ENCODE peak calls at places on chromosome 6, in seven cellular contexts. One of them, this sample, is unnamed.

GRCh38 chr6:131635384-131636340 is 1.4 kb upstream of the ENPP3 start:
- DNase-seq in uterus: no peak
- DNase-seq in dorsolateral prefrontal cortex: no peak
- DNase-seq in fibroblast of pulmonary artery: no peak
- DNase-seq in GM23338: no peak
- DNase-seq in choroid plexus epithelial cell: no peak
- DNase-seq in fibroblast of villous mesenchyme: no peak
- DNase-seq in this sample: no peak

GRCh38 chr6:25962368-25963127 is at the start of gene TRIM38:
- DNase-seq in uterus: peak; percentile 92
- DNase-seq in dorsolateral prefrontal cortex: no peak
- DNase-seq in fibroblast of pulmonary artery: peak; percentile 93
- DNase-seq in GM23338: peak; percentile 53
- DNase-seq in choroid plexus epithelial cell: peak; percentile 94
- DNase-seq in fibroblast of villous mesenchyme: peak; percentile 97
- DNase-seq in this sample: peak; percentile 93

GRCh38 chr6:52994789-52995078 is 350 bp downstream of the GSTA4 start:
- DNase-seq in uterus: peak; percentile 38
- DNase-seq in dorsolateral prefrontal cortex: peak; percentile 56
- DNase-seq in fibroblast of pulmonary artery: peak; percentile 13
- DNase-seq in GM23338: peak; percentile 57
- DNase-seq in choroid plexus epithelial cell: no peak
- DNase-seq in fibroblast of villous mesenchyme: no peak
- DNase-seq in this sample: no peak

GRCh38 chr6:2158596-2159271 is 86.7 kb downstream of the GMDS start:
- DNase-seq in uterus: no peak
- DNase-seq in dorsolateral prefrontal cortex: no peak
- DNase-seq in fibroblast of pulmonary artery: peak; percentile 48
- DNase-seq in GM23338: peak; percentile 96
- DNase-seq in choroid plexus epithelial cell: peak; percentile 13
- DNase-seq in fibroblast of villous mesenchyme: peak; percentile 25
- DNase-seq in this sample: peak; percentile 53

GRCh38 chr6:122494665-122495272 is 23.2 kb upstream of the SERINC1 start:
- DNase-seq in uterus: no peak
- DNase-seq in dorsolateral prefrontal cortex: no peak
- DNase-seq in fibroblast of pulmonary artery: no peak
- DNase-seq in GM23338: no peak
- DNase-seq in choroid plexus epithelial cell: no peak
- DNase-seq in fibroblast of villous mesenchyme: no peak
- DNase-seq in this sample: no peak

GRCh38 chr6:122692175-122692598 is 82.0 kb downstream of the PKIB start:
- DNase-seq in uterus: no peak
- DNase-seq in dorsolateral prefrontal cortex: no peak
- DNase-seq in fibroblast of pulmonary artery: peak; percentile 46
- DNase-seq in GM23338: peak; percentile 25
- DNase-seq in choroid plexus epithelial cell: peak; percentile 41
- DNase-seq in fibroblast of villous mesenchyme: peak; percentile 21
- DNase-seq in this sample: peak; percentile 62

GRCh38 chr6:81326856-81327561 is 425.5 kb downstream of the TENT5A start:
- DNase-seq in uterus: no peak
- DNase-seq in dorsolateral prefrontal cortex: no peak
- DNase-seq in fibroblast of pulmonary artery: no peak
- DNase-seq in GM23338: no peak
- DNase-seq in choroid plexus epithelial cell: no peak
- DNase-seq in fibroblast of villous mesenchyme: peak; percentile 5
- DNase-seq in this sample: peak; percentile 83

GRCh38 chr6:128487055-128487454 is 33.3 kb downstream of the PTPRK start:
- DNase-seq in uterus: no peak
- DNase-seq in dorsolateral prefrontal cortex: no peak
- DNase-seq in fibroblast of pulmonary artery: no peak
- DNase-seq in GM23338: peak; percentile 42
- DNase-seq in choroid plexus epithelial cell: peak; percentile 30
- DNase-seq in fibroblast of villous mesenchyme: no peak
- DNase-seq in this sample: no peak

GRCh38 chr6:147371325-147371724 is 137.2 kb upstream of the SAMD5 start:
- DNase-seq in uterus: no peak
- DNase-seq in dorsolateral prefrontal cortex: no peak
- DNase-seq in fibroblast of pulmonary artery: no peak
- DNase-seq in GM23338: no peak
- DNase-seq in choroid plexus epithelial cell: no peak
- DNase-seq in fibroblast of villous mesenchyme: no peak
- DNase-seq in this sample: no peak

GRCh38 chr6:124022641-124023040 is 219.0 kb downstream of the NKAIN2 start:
- DNase-seq in uterus: no peak
- DNase-seq in dorsolateral prefrontal cortex: no peak
- DNase-seq in fibroblast of pulmonary artery: no peak
- DNase-seq in GM23338: peak; percentile 7
- DNase-seq in choroid plexus epithelial cell: no peak
- DNase-seq in fibroblast of villous mesenchyme: no peak
- DNase-seq in this sample: no peak

GRCh38 chr6:115358616-115359015 is 702.1 kb downstream of the FRK start:
- DNase-seq in uterus: no peak
- DNase-seq in dorsolateral prefrontal cortex: no peak
- DNase-seq in fibroblast of pulmonary artery: no peak
- DNase-seq in GM23338: no peak
- DNase-seq in choroid plexus epithelial cell: no peak
- DNase-seq in fibroblast of villous mesenchyme: no peak
- DNase-seq in this sample: no peak

GRCh38 chr6:33199687-33200233 is 705 bp downstream of the RXRB start:
- DNase-seq in uterus: no peak
- DNase-seq in dorsolateral prefrontal cortex: no peak
- DNase-seq in fibroblast of pulmonary artery: peak; percentile 59
- DNase-seq in GM23338: peak; percentile 92
- DNase-seq in choroid plexus epithelial cell: peak; percentile 46
- DNase-seq in fibroblast of villous mesenchyme: peak; percentile 81
- DNase-seq in this sample: peak; percentile 55

GRCh38 chr6:158999154-158999668 is 791 bp downstream of the RSPH3 start:
- DNase-seq in uterus: no peak
- DNase-seq in dorsolateral prefrontal cortex: no peak
- DNase-seq in fibroblast of pulmonary artery: peak; percentile 14
- DNase-seq in GM23338: no peak
- DNase-seq in choroid plexus epithelial cell: peak; percentile 15
- DNase-seq in fibroblast of villous mesenchyme: peak; percentile 13
- DNase-seq in this sample: no peak

GRCh38 chr6:15628499-15629131 is 34.2 kb downstream of the DTNBP1 start:
- DNase-seq in uterus: no peak
- DNase-seq in dorsolateral prefrontal cortex: no peak
- DNase-seq in fibroblast of pulmonary artery: peak; percentile 68
- DNase-seq in GM23338: no peak
- DNase-seq in choroid plexus epithelial cell: peak; percentile 92
- DNase-seq in fibroblast of villous mesenchyme: peak; percentile 90
- DNase-seq in this sample: peak; percentile 88

GRCh38 chr6:116514103-116514502 is 2.7 kb downstream of the CALHM5 start:
- DNase-seq in uterus: no peak
- DNase-seq in dorsolateral prefrontal cortex: no peak
- DNase-seq in fibroblast of pulmonary artery: no peak
- DNase-seq in GM23338: no peak
- DNase-seq in choroid plexus epithelial cell: no peak
- DNase-seq in fibroblast of villous mesenchyme: no peak
- DNase-seq in this sample: no peak

GRCh38 chr6:116513224-116513875 is 1.9 kb downstream of the CALHM5 start:
- DNase-seq in uterus: no peak
- DNase-seq in dorsolateral prefrontal cortex: no peak
- DNase-seq in fibroblast of pulmonary artery: no peak
- DNase-seq in GM23338: no peak
- DNase-seq in choroid plexus epithelial cell: no peak
- DNase-seq in fibroblast of villous mesenchyme: no peak
- DNase-seq in this sample: no peak

GRCh38 chr6:116512155-116512559 is 718 bp downstream of the CALHM5 start:
- DNase-seq in uterus: no peak
- DNase-seq in dorsolateral prefrontal cortex: no peak
- DNase-seq in fibroblast of pulmonary artery: peak; percentile 39
- DNase-seq in GM23338: no peak
- DNase-seq in choroid plexus epithelial cell: peak; percentile 62
- DNase-seq in fibroblast of villous mesenchyme: peak; percentile 47
- DNase-seq in this sample: peak; percentile 21

GRCh38 chr6:116512709-116513108 is 1.3 kb downstream of the CALHM5 start:
- DNase-seq in uterus: no peak
- DNase-seq in dorsolateral prefrontal cortex: no peak
- DNase-seq in fibroblast of pulmonary artery: no peak
- DNase-seq in GM23338: no peak
- DNase-seq in choroid plexus epithelial cell: no peak
- DNase-seq in fibroblast of villous mesenchyme: no peak
- DNase-seq in this sample: no peak

GRCh38 chr6:116511424-116512131 is at the start of gene CALHM5:
- DNase-seq in uterus: peak; percentile 59
- DNase-seq in dorsolateral prefrontal cortex: no peak
- DNase-seq in fibroblast of pulmonary artery: peak; percentile 96
- DNase-seq in GM23338: peak; percentile 85
- DNase-seq in choroid plexus epithelial cell: peak; percentile 94
- DNase-seq in fibroblast of villous mesenchyme: peak; percentile 76
- DNase-seq in this sample: peak; percentile 92
- H3K4me3 ChIP-seq in uterus: peak within 1 kb of the TSS; percentile 20
- H3K4me3 ChIP-seq in dorsolateral prefrontal cortex: peak within 1 kb of the TSS; percentile 25
- H3K4me3 ChIP-seq in fibroblast of pulmonary artery: peak within 1 kb of the TSS; percentile 59
- H3K4me3 ChIP-seq in GM23338: no peak within 1 kb of the TSS
- H3K4me3 ChIP-seq in choroid plexus epithelial cell: peak within 1 kb of the TSS; percentile 60
- H3K4me3 ChIP-seq in fibroblast of villous mesenchyme: peak within 1 kb of the TSS; percentile 50
- H3K4me3 ChIP-seq in this sample: peak within 1 kb of the TSS; percentile 32

DNA sequence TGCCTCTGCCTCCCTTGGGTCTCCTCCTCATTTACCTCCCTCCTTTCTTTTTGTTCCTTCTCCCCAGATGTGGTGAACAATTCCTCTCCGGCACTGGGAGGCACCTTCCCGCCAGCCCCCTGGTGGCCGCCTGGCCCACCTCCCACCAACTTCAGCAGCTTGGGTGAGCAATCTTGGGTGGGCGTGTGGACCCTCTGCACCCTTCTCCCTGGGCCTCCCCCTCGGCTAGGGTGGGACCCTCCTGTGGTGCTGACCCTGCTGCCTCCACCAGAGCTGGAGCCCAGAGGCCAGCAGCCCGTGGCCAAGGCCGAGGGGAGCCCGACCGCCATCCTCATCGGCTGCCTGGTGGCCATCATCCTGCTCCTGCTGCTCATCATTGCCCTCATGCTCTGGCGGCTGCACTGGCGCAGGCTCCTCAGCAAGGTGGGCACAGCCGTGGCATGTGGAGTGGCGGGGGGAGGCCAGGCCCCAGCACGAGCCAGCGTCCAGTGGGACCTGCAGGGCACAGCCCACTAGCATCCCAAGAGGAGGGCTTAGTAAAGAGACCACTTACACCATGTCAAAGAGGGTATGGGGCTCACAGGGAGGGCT is 8.8 kb downstream of the DDR1 start:
- DNase-seq in uterus: no peak
- DNase-seq in dorsolateral prefrontal cortex: no peak
- DNase-seq in fibroblast of pulmonary artery: no peak
- DNase-seq in GM23338: peak; percentile 56
- DNase-seq in choroid plexus epithelial cell: no peak
- DNase-seq in fibroblast of villous mesenchyme: no peak
- DNase-seq in this sample: no peak
- TF ChIP-seq CTCF in uterus: no peak
- TF ChIP-seq CTCF in dorsolateral prefrontal cortex: no peak
- TF ChIP-seq CTCF in fibroblast of pulmonary artery: peak; percentile 6
- TF ChIP-seq CTCF in GM23338: peak; percentile 62
- TF ChIP-seq CTCF in choroid plexus epithelial cell: peak; percentile 41
- TF ChIP-seq CTCF in fibroblast of villous mesenchyme: peak; percentile 8
- TF ChIP-seq CTCF in this sample: no peak

GRCh38 chr6:144332177-144332576 is 47.0 kb downstream of the UTRN start:
- DNase-seq in uterus: no peak
- DNase-seq in dorsolateral prefrontal cortex: no peak
- DNase-seq in fibroblast of pulmonary artery: no peak
- DNase-seq in GM23338: no peak
- DNase-seq in choroid plexus epithelial cell: no peak
- DNase-seq in fibroblast of villous mesenchyme: no peak
- DNase-seq in this sample: no peak

GRCh38 chr6:144334150-144334708 is 49.1 kb downstream of the UTRN start:
- DNase-seq in uterus: no peak
- DNase-seq in dorsolateral prefrontal cortex: no peak
- DNase-seq in fibroblast of pulmonary artery: no peak
- DNase-seq in GM23338: no peak
- DNase-seq in choroid plexus epithelial cell: no peak
- DNase-seq in fibroblast of villous mesenchyme: no peak
- DNase-seq in this sample: no peak

GRCh38 chr6:144330017-144330416 is 44.9 kb downstream of the UTRN start:
- DNase-seq in uterus: no peak
- DNase-seq in dorsolateral prefrontal cortex: no peak
- DNase-seq in fibroblast of pulmonary artery: no peak
- DNase-seq in GM23338: no peak
- DNase-seq in choroid plexus epithelial cell: no peak
- DNase-seq in fibroblast of villous mesenchyme: no peak
- DNase-seq in this sample: no peak

GRCh38 chr6:144330588-144330987 is 45.5 kb downstream of the UTRN start:
- DNase-seq in uterus: no peak
- DNase-seq in dorsolateral prefrontal cortex: no peak
- DNase-seq in fibroblast of pulmonary artery: no peak
- DNase-seq in GM23338: peak; percentile 98
- DNase-seq in choroid plexus epithelial cell: no peak
- DNase-seq in fibroblast of villous mesenchyme: no peak
- DNase-seq in this sample: no peak

DNA sequence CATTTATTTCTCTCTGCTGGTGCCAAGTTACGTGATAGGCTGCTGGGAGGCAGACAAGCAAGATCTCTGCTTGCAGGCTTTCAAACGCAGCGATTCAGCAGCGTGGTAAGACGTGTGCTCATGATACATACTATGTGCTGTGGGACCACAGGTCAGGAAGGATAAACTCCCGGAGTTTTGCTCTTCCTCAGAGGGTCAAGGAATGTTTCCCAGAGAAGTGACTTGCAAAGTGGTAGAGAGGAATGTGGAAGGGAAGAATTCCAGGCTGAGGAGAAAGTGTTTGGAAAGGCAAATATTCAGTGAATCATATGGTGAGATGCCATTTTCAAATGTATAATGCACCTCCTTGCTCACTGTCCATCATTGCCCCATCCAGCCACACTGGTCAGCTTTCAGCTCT is 46.5 kb downstream of the UTRN start:
- DNase-seq in uterus: no peak
- DNase-seq in dorsolateral prefrontal cortex: no peak
- DNase-seq in fibroblast of pulmonary artery: peak; percentile 49
- DNase-seq in GM23338: peak; percentile 79
- DNase-seq in choroid plexus epithelial cell: peak; percentile 23
- DNase-seq in fibroblast of villous mesenchyme: peak; percentile 15
- DNase-seq in this sample: no peak
- H3K4me3 ChIP-seq in uterus: no peak overlapping the region
- H3K4me3 ChIP-seq in dorsolateral prefrontal cortex: peak overlapping the region; percentile 9
- H3K4me3 ChIP-seq in fibroblast of pulmonary artery: no peak overlapping the region
- H3K4me3 ChIP-seq in GM23338: peak overlapping the region; percentile 39
- H3K4me3 ChIP-seq in choroid plexus epithelial cell: no peak overlapping the region
- H3K4me3 ChIP-seq in fibroblast of villous mesenchyme: no peak overlapping the region
- H3K4me3 ChIP-seq in this sample: no peak overlapping the region

GRCh38 chr6:680666-681374 is 12.1 kb downstream of the EXOC2 start:
- DNase-seq in uterus: no peak
- DNase-seq in dorsolateral prefrontal cortex: no peak
- DNase-seq in fibroblast of pulmonary artery: no peak
- DNase-seq in GM23338: no peak
- DNase-seq in choroid plexus epithelial cell: no peak
- DNase-seq in fibroblast of villous mesenchyme: no peak
- DNase-seq in this sample: no peak

GRCh38 chr6:684831-685636 is 7.9 kb downstream of the EXOC2 start:
- DNase-seq in uterus: no peak
- DNase-seq in dorsolateral prefrontal cortex: no peak
- DNase-seq in fibroblast of pulmonary artery: peak; percentile 57
- DNase-seq in GM23338: no peak
- DNase-seq in choroid plexus epithelial cell: peak; percentile 79
- DNase-seq in fibroblast of villous mesenchyme: peak; percentile 77
- DNase-seq in this sample: peak; percentile 59

GRCh38 chr6:689223-689622 is 3.7 kb downstream of the EXOC2 start:
- DNase-seq in uterus: no peak
- DNase-seq in dorsolateral prefrontal cortex: no peak
- DNase-seq in fibroblast of pulmonary artery: no peak
- DNase-seq in GM23338: no peak
- DNase-seq in choroid plexus epithelial cell: no peak
- DNase-seq in fibroblast of villous mesenchyme: no peak
- DNase-seq in this sample: no peak

GRCh38 chr6:683742-684440 is 9.0 kb downstream of the EXOC2 start:
- DNase-seq in uterus: no peak
- DNase-seq in dorsolateral prefrontal cortex: no peak
- DNase-seq in fibroblast of pulmonary artery: peak; percentile 78
- DNase-seq in GM23338: peak; percentile 95
- DNase-seq in choroid plexus epithelial cell: peak; percentile 85
- DNase-seq in fibroblast of villous mesenchyme: peak; percentile 95
- DNase-seq in this sample: peak; percentile 62

GRCh38 chr6:686528-686927 is 6.4 kb downstream of the EXOC2 start:
- DNase-seq in uterus: no peak
- DNase-seq in dorsolateral prefrontal cortex: no peak
- DNase-seq in fibroblast of pulmonary artery: no peak
- DNase-seq in GM23338: peak; percentile 53
- DNase-seq in choroid plexus epithelial cell: no peak
- DNase-seq in fibroblast of villous mesenchyme: peak; percentile 86
- DNase-seq in this sample: no peak
- TF ChIP-seq CTCF in uterus: no peak
- TF ChIP-seq CTCF in dorsolateral prefrontal cortex: no peak
- TF ChIP-seq CTCF in fibroblast of pulmonary artery: peak; percentile 31
- TF ChIP-seq CTCF in GM23338: peak; percentile 53
- TF ChIP-seq CTCF in choroid plexus epithelial cell: peak; percentile 40
- TF ChIP-seq CTCF in fibroblast of villous mesenchyme: peak; percentile 48
- TF ChIP-seq CTCF in this sample: no peak